ENCODE peak calls at places on chromosomes 12 and 14, in eight cellular contexts. P is glutamatergic neuron, A is GM06990, C is tibial nerve, Z is colonic mucosa, F is fibroblast of mammary gland, M is GM13977, Q is nephron progenitor cell. S is an unnamed sample.

GRCh38 chr14:99333214-99333613 is 61.2 kb upstream of the BCL11B start:
- DNase-seq in Q (no peak), A (no peak), F (no peak), C (no peak), P (no peak), M (no peak), Z (no peak), S (no peak)

GRCh38 chr12:39329015-39329414 is 113.9 kb downstream of the KIF21A start:
- DNase-seq in M (no peak), F (peak), A (no peak), C (no peak), Z (no peak), Q (no peak), P (no peak), S (no peak)

GRCh38 chr12:46208370-46208769 is 60.5 kb downstream of the SLC38A1 start:
- DNase-seq in Z (no peak), P (no peak), F (no peak), M (no peak), Q (no peak), A (no peak), C (no peak), S (no peak)

GRCh38 chr12:128817115-128818015 is 6.4 kb downstream of the SLC15A4 start:
- DNase-seq in M (peak), F (peak), P (no peak), Z (no peak), Q (no peak), C (no peak), A (no peak), S (peak)

GRCh38 chr12:113580437-113580836 is 108.8 kb upstream of the LHX5 start:
- DNase-seq in A (no peak), Z (no peak), F (no peak), C (no peak), Q (no peak), P (no peak), M (no peak), S (no peak)

GRCh38 chr14:81286574-81287370 is 66.0 kb upstream of the GTF2A1 start:
- DNase-seq in P (no peak), A (no peak), M (no peak), C (no peak), F (no peak), Z (no peak), Q (no peak), S (no peak)

GRCh38 chr14:26204954-26205479 is 392.8 kb downstream of the NOVA1 start:
- DNase-seq in Q (peak), A (no peak), C (peak), F (peak), P (peak), Z (peak), M (no peak), S (no peak)

GRCh38 chr14:97602438-97603117 is 805.4 kb downstream of the VRK1 start:
- DNase-seq in A (no peak), M (no peak), F (no peak), Z (no peak), P (no peak), Q (no peak), C (no peak), S (no peak)

GRCh38 chr12:17661250-17661649 is 428.7 kb downstream of the RERGL start:
- DNase-seq in F (no peak), Q (no peak), A (no peak), M (no peak), C (no peak), P (no peak), Z (no peak), S (no peak)

GRCh38 chr12:74689071-74689655 is 151.5 kb downstream of the ATXN7L3B start:
- DNase-seq in P (no peak), Q (no peak), A (peak), C (no peak), F (peak), Z (no peak), M (no peak), S (no peak)

GRCh38 chr12:93684716-93685115 is 7.5 kb downstream of the CRADD start:
- DNase-seq in P (no peak), A (no peak), C (no peak), Q (no peak), Z (no peak), M (no peak), F (no peak), S (no peak)

GRCh38 chr12:82874935-82875334 is 188.2 kb downstream of the TMTC2 start:
- DNase-seq in A (no peak), C (no peak), F (peak), Z (no peak), Q (no peak), M (no peak), P (no peak), S (no peak)

GRCh38 chr14:99030436-99030835 is 241.6 kb downstream of the BCL11B start:
- DNase-seq in C (no peak), M (no peak), Q (no peak), P (no peak), A (no peak), Z (no peak), F (no peak), S (no peak)

GRCh38 chr14:104266643-104267575 is 128.5 kb downstream of the KIF26A start:
- DNase-seq in C (no peak), Q (no peak), M (no peak), F (no peak), Z (peak), A (no peak), P (peak), S (no peak)

GRCh38 chr12:50764861-50765324 is 992 bp downstream of the ATF1 start:
- DNase-seq in C (peak), M (peak), F (peak), A (no peak), Q (no peak), P (no peak), Z (peak), S (peak)

GRCh38 chr14:56122306-56122705 is 4.1 kb downstream of the PELI2 start:
- DNase-seq in Z (no peak), A (no peak), M (no peak), C (no peak), Q (no peak), F (peak), P (no peak), S (no peak)

GRCh38 chr12:127149226-127149964 is 1117.6 kb upstream of the TMEM132C start:
- DNase-seq in C (no peak), Q (no peak), A (no peak), P (no peak), Z (no peak), M (no peak), F (peak), S (no peak)

GRCh38 chr14:101705733-101706508 is 55.6 kb upstream of the PPP2R5C start:
- DNase-seq in A (peak), C (peak), F (no peak), P (peak), Z (peak), M (no peak), Q (peak), S (peak)

GRCh38 chr14:93086441-93087055 is 29.2 kb downstream of the ITPK1 start:
- DNase-seq in Z (no peak), A (peak), Q (no peak), F (no peak), C (no peak), P (no peak), M (peak), S (peak)

GRCh38 chr12:100904270-100904669 is 109.7 kb downstream of the ANO4 start:
- DNase-seq in P (no peak), Z (no peak), A (no peak), C (no peak), M (no peak), F (peak), Q (no peak), S (no peak)
- TF ChIP-seq CTCF in P (no peak), Z (no peak), A (no peak), C (no peak), M (no peak), F (no peak), Q (no peak), S (no peak)

DNA sequence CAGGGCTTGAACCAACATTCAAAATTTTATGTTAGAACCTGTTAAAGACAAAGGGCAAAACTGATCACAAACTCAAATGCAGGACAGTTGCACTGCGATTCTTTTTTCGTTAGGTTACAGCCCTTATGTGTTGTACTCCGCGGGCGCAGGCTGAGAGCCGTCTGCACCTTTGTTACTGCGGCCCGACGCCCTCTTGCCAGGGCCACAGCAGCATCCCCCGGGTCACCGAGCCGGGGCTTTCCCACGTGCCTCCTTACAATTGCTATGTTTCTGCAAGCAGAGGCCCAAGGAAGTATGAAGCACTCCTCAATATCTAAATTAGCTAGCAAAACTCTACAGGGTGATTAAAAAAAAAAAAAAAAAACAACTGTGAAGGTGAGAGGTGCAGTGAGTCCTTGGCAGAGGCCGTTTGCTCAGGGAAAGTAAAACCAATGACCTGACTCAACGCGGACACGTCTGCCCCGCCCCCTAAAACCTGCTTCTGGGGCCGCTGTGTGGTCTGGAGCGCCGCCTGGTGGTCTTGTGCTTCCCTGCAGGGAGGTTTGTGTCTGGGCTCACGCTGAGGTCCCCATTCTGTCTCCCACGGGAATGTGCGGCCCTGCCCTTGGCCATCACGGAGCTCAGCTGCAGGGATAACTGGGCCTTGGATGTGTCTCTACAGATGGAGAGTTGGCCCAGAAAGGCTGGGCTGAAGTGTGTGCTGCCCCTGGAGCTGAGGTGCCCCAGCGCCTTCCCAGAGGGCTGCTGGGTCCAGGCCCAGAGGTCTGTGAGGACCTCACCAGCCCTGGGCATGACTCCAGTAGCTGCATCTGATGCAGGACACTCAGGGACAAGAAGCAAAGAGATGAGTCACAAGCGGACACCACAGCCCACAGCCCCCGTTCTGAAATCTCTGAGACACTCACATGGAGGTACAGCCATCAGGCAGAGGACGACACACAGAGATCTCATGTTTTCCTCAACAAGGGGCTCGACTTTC is 418.5 kb downstream of the TMEM121 start:
- DNase-seq in F (peak), M (peak), P (no peak), Z (peak), Q (no peak), A (peak), C (peak), S (peak)
- TF ChIP-seq CTCF in F (peak), M (peak), P (no peak), Z (peak), Q (no peak), A (peak), C (peak), S (peak)

DNA sequence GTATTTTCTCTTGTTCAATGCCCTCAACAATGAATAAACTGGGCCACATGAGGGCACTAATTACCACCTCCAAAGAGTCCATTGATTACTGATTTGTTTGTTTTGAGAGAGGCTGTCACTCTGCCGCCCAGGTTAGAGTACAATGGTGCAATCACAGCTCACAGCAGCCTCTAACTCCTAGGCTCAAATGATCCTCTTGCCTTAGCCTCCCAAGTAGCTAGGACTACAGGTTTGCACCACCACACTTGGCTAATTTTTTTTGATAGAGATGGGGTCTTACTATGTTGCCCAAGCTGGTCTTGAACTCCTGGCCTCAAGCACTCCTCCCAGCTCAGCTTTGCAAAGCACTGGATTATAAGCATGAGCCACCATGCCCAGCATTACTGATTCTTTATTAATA is 28.3 kb upstream of the SYCP3 start:
- DNase-seq in C (no peak), Z (no peak), A (no peak), Q (no peak), M (no peak), F (no peak), P (no peak), S (no peak)
- TF ChIP-seq CTCF in C (no peak), Z (no peak), A (peak), Q (no peak), M (no peak), F (no peak), P (no peak), S (no peak)

DNA sequence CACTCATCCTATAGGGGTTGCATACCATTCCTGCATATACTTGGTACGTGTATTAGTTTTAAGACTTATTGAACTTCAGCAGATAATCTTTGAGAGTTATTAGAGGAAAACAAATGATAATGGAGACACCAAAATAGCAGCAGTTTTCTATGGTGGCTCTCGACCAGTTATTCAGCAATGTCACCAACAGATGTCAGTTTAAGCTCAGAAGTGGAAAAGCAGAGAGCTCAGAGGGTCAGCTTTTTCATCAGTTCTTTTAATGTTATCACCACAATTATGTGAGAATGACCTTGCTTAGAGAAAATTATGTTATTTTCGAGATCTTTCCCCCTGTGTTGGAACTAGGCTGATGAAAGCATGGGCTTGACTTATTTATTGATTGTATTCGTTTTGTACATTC is 32.0 kb downstream of the PTPN11 start:
- DNase-seq in F (no peak), P (no peak), M (no peak), Z (no peak), Q (no peak), C (no peak), A (no peak), S (no peak)
- TF ChIP-seq CTCF in F (no peak), P (no peak), M (no peak), Z (no peak), Q (no peak), C (no peak), A (no peak), S (no peak)

DNA sequence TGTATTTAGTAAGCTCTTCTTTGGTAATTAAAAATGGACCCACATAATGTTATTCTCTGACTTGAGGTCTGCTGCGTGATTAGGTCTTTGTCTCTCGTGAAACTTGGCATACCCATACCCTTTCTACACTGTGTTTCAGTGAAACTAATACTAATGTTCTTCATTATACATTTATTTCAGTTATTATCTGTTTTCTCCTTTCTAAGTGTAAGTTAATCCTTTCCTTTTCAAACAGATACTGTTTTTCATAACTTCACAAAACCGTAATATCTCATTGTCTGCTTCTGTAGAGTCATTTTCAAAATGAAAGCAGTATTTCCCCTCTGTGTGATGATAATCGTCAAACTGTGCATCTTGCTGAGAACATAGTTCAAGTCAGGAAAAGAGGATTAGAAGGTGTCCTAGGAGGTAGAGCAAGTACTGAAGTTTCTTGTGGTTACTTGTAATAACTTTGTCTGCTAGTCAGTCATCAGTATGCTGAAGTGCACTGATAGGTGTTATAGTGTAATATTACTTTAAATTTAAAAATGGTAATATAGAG is 15.9 kb downstream of the PYROXD1 start:
- DNase-seq in Z (no peak), P (no peak), A (no peak), C (no peak), M (no peak), Q (no peak), F (no peak), S (no peak)
- TF ChIP-seq CTCF in Z (no peak), P (no peak), A (no peak), C (no peak), M (no peak), Q (no peak), F (no peak), S (no peak)

GRCh38 chr12:77914089-77914488 is 83.4 kb downstream of the NAV3 start:
- DNase-seq in Q (no peak), A (no peak), Z (no peak), M (no peak), C (no peak), F (peak), P (no peak), S (no peak)
- TF ChIP-seq CTCF in Q (no peak), A (no peak), Z (no peak), M (peak), C (no peak), F (no peak), P (no peak), S (no peak)

GRCh38 chr12:49188916-49189367 is at the start of gene TUBA1A:
- DNase-seq in M (peak), C (peak), P (peak), Z (peak), A (peak), Q (peak), F (peak), S (peak)
- TF ChIP-seq CTCF in M (no peak), C (peak), P (no peak), Z (no peak), A (no peak), Q (no peak), F (no peak), S (no peak)

DNA sequence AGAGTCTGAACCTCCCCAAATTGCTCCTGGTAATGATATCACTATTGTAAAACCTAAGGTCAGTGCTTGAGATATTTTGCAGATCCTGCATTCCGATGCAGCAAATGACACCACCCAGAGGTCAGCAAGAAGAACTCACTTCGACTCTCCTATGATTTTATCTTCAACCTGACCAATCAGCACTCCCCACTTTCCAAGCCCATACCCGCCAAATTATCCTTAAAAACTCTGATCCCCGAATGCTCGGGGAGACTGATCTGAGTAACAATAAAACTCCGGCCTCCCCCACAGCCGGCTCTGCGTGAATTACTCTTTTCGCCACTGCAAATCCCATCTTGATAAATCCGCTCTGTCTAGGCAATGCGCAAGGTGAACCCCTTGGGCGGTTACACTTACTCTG is 1.2 kb downstream of the NPC2 start:
- DNase-seq in A (no peak), C (no peak), P (no peak), F (peak), M (peak), Q (no peak), Z (peak), S (peak)
- TF ChIP-seq CTCF in A (peak), C (peak), P (no peak), F (peak), M (peak), Q (peak), Z (no peak), S (peak)

S was measured in GM20000.